ENCODE peak calls at places on chromosomes 16 and 17, in seven cellular contexts. One of them, this sample, is unnamed.

GRCh38 chr16:85507342-85507741 is 105.8 kb upstream of the GSE1 start:
- DNase-seq in neural progenitor cell: no peak
- DNase-seq in heart left ventricle: no peak
- DNase-seq in mucosa of descending colon: no peak
- DNase-seq in lower leg skin: no peak
- DNase-seq in fibroblast of lung: no peak
- DNase-seq in H1: no peak
- DNase-seq in this sample: no peak

GRCh38 chr17:5373112-5373511 is 46.4 kb downstream of the NUP88 start:
- DNase-seq in neural progenitor cell: no peak
- DNase-seq in heart left ventricle: no peak
- DNase-seq in mucosa of descending colon: no peak
- DNase-seq in lower leg skin: no peak
- DNase-seq in fibroblast of lung: no peak
- DNase-seq in H1: no peak
- DNase-seq in this sample: peak

GRCh38 chr16:50103764-50104163 is 38.0 kb downstream of the HEATR3 start:
- DNase-seq in neural progenitor cell: no peak
- DNase-seq in heart left ventricle: no peak
- DNase-seq in mucosa of descending colon: no peak
- DNase-seq in lower leg skin: no peak
- DNase-seq in fibroblast of lung: no peak
- DNase-seq in H1: no peak
- DNase-seq in this sample: no peak

GRCh38 chr17:7782237-7782636 is 51.8 kb upstream of the KDM6B start:
- DNase-seq in neural progenitor cell: no peak
- DNase-seq in heart left ventricle: no peak
- DNase-seq in mucosa of descending colon: no peak
- DNase-seq in lower leg skin: no peak
- DNase-seq in fibroblast of lung: peak
- DNase-seq in H1: no peak
- DNase-seq in this sample: no peak

GRCh38 chr17:22128723-22129122 is 436.4 kb downstream of the KCNJ18 start:
- DNase-seq in neural progenitor cell: no peak
- DNase-seq in heart left ventricle: no peak
- DNase-seq in mucosa of descending colon: no peak
- DNase-seq in lower leg skin: no peak
- DNase-seq in fibroblast of lung: no peak
- DNase-seq in H1: no peak
- DNase-seq in this sample: no peak

GRCh38 chr17:73393962-73394361 is 82.2 kb upstream of the CDC42EP4 start:
- DNase-seq in neural progenitor cell: no peak
- DNase-seq in heart left ventricle: no peak
- DNase-seq in mucosa of descending colon: no peak
- DNase-seq in lower leg skin: no peak
- DNase-seq in fibroblast of lung: peak
- DNase-seq in H1: no peak
- DNase-seq in this sample: no peak

GRCh38 chr17:68288804-68289203 is 2.1 kb downstream of the SLC16A6 start:
- DNase-seq in neural progenitor cell: peak
- DNase-seq in heart left ventricle: no peak
- DNase-seq in mucosa of descending colon: no peak
- DNase-seq in lower leg skin: no peak
- DNase-seq in fibroblast of lung: no peak
- DNase-seq in H1: no peak
- DNase-seq in this sample: peak

GRCh38 chr16:7367309-7367708 is 34.7 kb downstream of the RBFOX1 start:
- DNase-seq in neural progenitor cell: no peak
- DNase-seq in heart left ventricle: no peak
- DNase-seq in mucosa of descending colon: no peak
- DNase-seq in lower leg skin: no peak
- DNase-seq in fibroblast of lung: no peak
- DNase-seq in H1: no peak
- DNase-seq in this sample: no peak

GRCh38 chr16:87963400-87963799 is 12.2 kb downstream of the BANP start:
- DNase-seq in neural progenitor cell: no peak
- DNase-seq in heart left ventricle: no peak
- DNase-seq in mucosa of descending colon: no peak
- DNase-seq in lower leg skin: no peak
- DNase-seq in fibroblast of lung: peak
- DNase-seq in H1: no peak
- DNase-seq in this sample: no peak

GRCh38 chr17:76816590-76817135 is 51.5 kb upstream of the MGAT5B start:
- DNase-seq in neural progenitor cell: peak
- DNase-seq in heart left ventricle: no peak
- DNase-seq in mucosa of descending colon: peak
- DNase-seq in lower leg skin: no peak
- DNase-seq in fibroblast of lung: peak
- DNase-seq in H1: peak
- DNase-seq in this sample: peak

GRCh38 chr17:82670661-82671060 is 22.4 kb upstream of the WDR45B start:
- DNase-seq in neural progenitor cell: no peak
- DNase-seq in heart left ventricle: no peak
- DNase-seq in mucosa of descending colon: no peak
- DNase-seq in lower leg skin: no peak
- DNase-seq in fibroblast of lung: no peak
- DNase-seq in H1: no peak
- DNase-seq in this sample: no peak

GRCh38 chr17:78825696-78826095 is 14.9 kb downstream of the USP36 start:
- DNase-seq in neural progenitor cell: no peak
- DNase-seq in heart left ventricle: no peak
- DNase-seq in mucosa of descending colon: no peak
- DNase-seq in lower leg skin: no peak
- DNase-seq in fibroblast of lung: no peak
- DNase-seq in H1: no peak
- DNase-seq in this sample: no peak

GRCh38 chr17:19883537-19884215 is 15.9 kb upstream of the ULK2 start:
- DNase-seq in neural progenitor cell: no peak
- DNase-seq in heart left ventricle: no peak
- DNase-seq in mucosa of descending colon: no peak
- DNase-seq in lower leg skin: no peak
- DNase-seq in fibroblast of lung: no peak
- DNase-seq in H1: no peak
- DNase-seq in this sample: no peak

GRCh38 chr16:7440886-7441400 is 108.3 kb downstream of the RBFOX1 start:
- DNase-seq in neural progenitor cell: no peak
- DNase-seq in heart left ventricle: no peak
- DNase-seq in mucosa of descending colon: no peak
- DNase-seq in lower leg skin: no peak
- DNase-seq in fibroblast of lung: no peak
- DNase-seq in H1: no peak
- DNase-seq in this sample: no peak

GRCh38 chr16:87318158-87318644 is 1.0 kb upstream of the C16orf95 start:
- DNase-seq in neural progenitor cell: no peak
- DNase-seq in heart left ventricle: no peak
- DNase-seq in mucosa of descending colon: no peak
- DNase-seq in lower leg skin: no peak
- DNase-seq in fibroblast of lung: peak
- DNase-seq in H1: no peak
- DNase-seq in this sample: no peak

GRCh38 chr16:473046-474043 is 47.9 kb downstream of the RAB11FIP3 start:
- DNase-seq in neural progenitor cell: no peak
- DNase-seq in heart left ventricle: no peak
- DNase-seq in mucosa of descending colon: no peak
- DNase-seq in lower leg skin: no peak
- DNase-seq in fibroblast of lung: no peak
- DNase-seq in H1: no peak
- DNase-seq in this sample: no peak

GRCh38 chr16:471353-472198 is 46.1 kb downstream of the RAB11FIP3 start:
- DNase-seq in neural progenitor cell: peak
- DNase-seq in heart left ventricle: no peak
- DNase-seq in mucosa of descending colon: no peak
- DNase-seq in lower leg skin: no peak
- DNase-seq in fibroblast of lung: peak
- DNase-seq in H1: peak
- DNase-seq in this sample: no peak

GRCh38 chr16:474420-475122 is 49.1 kb downstream of the RAB11FIP3 start:
- DNase-seq in neural progenitor cell: no peak
- DNase-seq in heart left ventricle: no peak
- DNase-seq in mucosa of descending colon: peak
- DNase-seq in lower leg skin: no peak
- DNase-seq in fibroblast of lung: no peak
- DNase-seq in H1: no peak
- DNase-seq in this sample: no peak

GRCh38 chr16:470418-470817 is 45.0 kb downstream of the RAB11FIP3 start:
- DNase-seq in neural progenitor cell: no peak
- DNase-seq in heart left ventricle: no peak
- DNase-seq in mucosa of descending colon: no peak
- DNase-seq in lower leg skin: no peak
- DNase-seq in fibroblast of lung: no peak
- DNase-seq in H1: no peak
- DNase-seq in this sample: no peak

GRCh38 chr16:472199-472504 is 46.7 kb downstream of the RAB11FIP3 start:
- DNase-seq in neural progenitor cell: no peak
- DNase-seq in heart left ventricle: no peak
- DNase-seq in mucosa of descending colon: no peak
- DNase-seq in lower leg skin: no peak
- DNase-seq in fibroblast of lung: no peak
- DNase-seq in H1: no peak
- DNase-seq in this sample: no peak
- TF ChIP-seq CTCF in neural progenitor cell: no peak
- TF ChIP-seq CTCF in heart left ventricle: no peak
- TF ChIP-seq CTCF in mucosa of descending colon: no peak
- TF ChIP-seq CTCF in lower leg skin: no peak
- TF ChIP-seq CTCF in fibroblast of lung: no peak
- TF ChIP-seq CTCF in H1: no peak
- TF ChIP-seq CTCF in this sample: no peak

GRCh38 chr17:40450175-40450574 is 6.9 kb downstream of the IGFBP4 start:
- DNase-seq in neural progenitor cell: peak
- DNase-seq in heart left ventricle: no peak
- DNase-seq in mucosa of descending colon: peak
- DNase-seq in lower leg skin: no peak
- DNase-seq in fibroblast of lung: no peak
- DNase-seq in H1: peak
- DNase-seq in this sample: peak

GRCh38 chr17:40448213-40448638 is 5.0 kb downstream of the IGFBP4 start:
- DNase-seq in neural progenitor cell: no peak
- DNase-seq in heart left ventricle: peak
- DNase-seq in mucosa of descending colon: peak
- DNase-seq in lower leg skin: peak
- DNase-seq in fibroblast of lung: no peak
- DNase-seq in H1: no peak
- DNase-seq in this sample: no peak

GRCh38 chr17:40447148-40447644 is 3.9 kb downstream of the IGFBP4 start:
- DNase-seq in neural progenitor cell: no peak
- DNase-seq in heart left ventricle: peak
- DNase-seq in mucosa of descending colon: peak
- DNase-seq in lower leg skin: no peak
- DNase-seq in fibroblast of lung: no peak
- DNase-seq in H1: no peak
- DNase-seq in this sample: no peak

GRCh38 chr17:40451420-40451819 is 8.2 kb downstream of the IGFBP4 start:
- DNase-seq in neural progenitor cell: no peak
- DNase-seq in heart left ventricle: peak
- DNase-seq in mucosa of descending colon: no peak
- DNase-seq in lower leg skin: peak
- DNase-seq in fibroblast of lung: peak
- DNase-seq in H1: no peak
- DNase-seq in this sample: no peak

DNA sequence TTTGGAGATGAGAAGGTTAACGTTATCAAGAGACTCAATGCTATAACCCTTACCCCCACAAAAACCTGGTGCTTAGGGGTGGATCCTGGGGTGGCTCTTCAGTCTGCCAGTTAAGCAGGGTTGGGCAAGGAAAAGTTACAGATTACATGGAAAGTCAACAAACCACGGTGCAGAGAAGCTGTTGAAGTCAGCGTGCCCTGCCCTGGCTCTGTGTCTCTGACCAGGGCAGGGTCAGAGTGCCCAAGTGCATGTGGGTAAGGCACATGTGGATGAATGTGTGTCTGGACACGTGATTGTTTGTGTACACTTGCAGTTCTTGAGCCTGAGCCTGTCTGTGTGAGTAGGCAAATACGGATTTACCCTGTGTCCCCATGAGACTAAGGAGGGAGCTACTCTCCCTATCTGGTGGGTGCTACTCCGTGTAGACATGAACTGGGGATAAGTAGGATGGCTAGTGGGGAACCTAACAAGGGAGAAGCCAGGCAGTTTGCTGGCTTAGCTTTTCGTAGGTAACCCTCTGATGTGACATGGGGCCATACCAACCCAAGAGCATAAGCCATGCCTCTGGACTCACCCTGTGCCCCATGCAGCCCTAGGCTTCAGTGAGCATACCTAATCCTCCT is 5.5 kb downstream of the IGFBP4 start:
- DNase-seq in neural progenitor cell: no peak
- DNase-seq in heart left ventricle: no peak
- DNase-seq in mucosa of descending colon: peak
- DNase-seq in lower leg skin: no peak
- DNase-seq in fibroblast of lung: no peak
- DNase-seq in H1: no peak
- DNase-seq in this sample: no peak
- H3K4me3 ChIP-seq in neural progenitor cell: no peak
- H3K4me3 ChIP-seq in heart left ventricle: peak
- H3K4me3 ChIP-seq in mucosa of descending colon: no peak
- H3K4me3 ChIP-seq in lower leg skin: no peak
- H3K4me3 ChIP-seq in fibroblast of lung: peak
- H3K4me3 ChIP-seq in H1: no peak
- H3K4me3 ChIP-seq in this sample: no peak

GRCh38 chr17:29036584-29036983 is 6.4 kb upstream of the PIPOX start:
- DNase-seq in neural progenitor cell: no peak
- DNase-seq in heart left ventricle: no peak
- DNase-seq in mucosa of descending colon: no peak
- DNase-seq in lower leg skin: no peak
- DNase-seq in fibroblast of lung: no peak
- DNase-seq in H1: no peak
- DNase-seq in this sample: no peak
- TF ChIP-seq CTCF in neural progenitor cell: no peak
- TF ChIP-seq CTCF in heart left ventricle: no peak
- TF ChIP-seq CTCF in mucosa of descending colon: no peak
- TF ChIP-seq CTCF in lower leg skin: no peak
- TF ChIP-seq CTCF in fibroblast of lung: no peak
- TF ChIP-seq CTCF in H1: peak
- TF ChIP-seq CTCF in this sample: no peak

GRCh38 chr17:47650525-47651522 is 1.1 kb downstream of the KPNB1 start:
- DNase-seq in neural progenitor cell: peak
- DNase-seq in heart left ventricle: peak
- DNase-seq in mucosa of descending colon: peak
- DNase-seq in lower leg skin: peak
- DNase-seq in fibroblast of lung: peak
- DNase-seq in H1: peak
- DNase-seq in this sample: peak

GRCh38 chr17:47652570-47652969 is 2.9 kb downstream of the KPNB1 start:
- DNase-seq in neural progenitor cell: peak
- DNase-seq in heart left ventricle: no peak
- DNase-seq in mucosa of descending colon: peak
- DNase-seq in lower leg skin: no peak
- DNase-seq in fibroblast of lung: no peak
- DNase-seq in H1: no peak
- DNase-seq in this sample: no peak

GRCh38 chr17:47651704-47652103 is 2.0 kb downstream of the KPNB1 start:
- DNase-seq in neural progenitor cell: no peak
- DNase-seq in heart left ventricle: no peak
- DNase-seq in mucosa of descending colon: no peak
- DNase-seq in lower leg skin: no peak
- DNase-seq in fibroblast of lung: no peak
- DNase-seq in H1: no peak
- DNase-seq in this sample: no peak

GRCh38 chr17:47653442-47653841 is 3.7 kb downstream of the KPNB1 start:
- DNase-seq in neural progenitor cell: no peak
- DNase-seq in heart left ventricle: no peak
- DNase-seq in mucosa of descending colon: no peak
- DNase-seq in lower leg skin: no peak
- DNase-seq in fibroblast of lung: no peak
- DNase-seq in H1: no peak
- DNase-seq in this sample: no peak

GRCh38 chr17:47654991-47655390 is 5.3 kb downstream of the KPNB1 start:
- DNase-seq in neural progenitor cell: no peak
- DNase-seq in heart left ventricle: no peak
- DNase-seq in mucosa of descending colon: no peak
- DNase-seq in lower leg skin: no peak
- DNase-seq in fibroblast of lung: no peak
- DNase-seq in H1: no peak
- DNase-seq in this sample: no peak
- H3K4me3 ChIP-seq in neural progenitor cell: no peak
- H3K4me3 ChIP-seq in heart left ventricle: no peak
- H3K4me3 ChIP-seq in mucosa of descending colon: no peak
- H3K4me3 ChIP-seq in lower leg skin: no peak
- H3K4me3 ChIP-seq in fibroblast of lung: no peak
- H3K4me3 ChIP-seq in H1: no peak
- H3K4me3 ChIP-seq in this sample: no peak

This sample was measured in GM12865.